ENCODE peak calls at places on chromosomes 2 and 18, in seven cellular contexts. F, V, B, Y, M, L and K are unnamed samples.
A peak's percentile ranks its signal among the peaks of the same experiment; 100 is the strongest.

GRCh38 chr2:54503192-54503591 is 47.1 kb downstream of the SPTBN1 start:
- DNase-seq in F (peak; percentile 60), V (no peak), B (peak; percentile 19), Y (no peak), M (peak; percentile 33), L (no peak), K (peak; percentile 45)

GRCh38 chr2:58054264-58054663 is 7.7 kb downstream of the VRK2 start:
- DNase-seq in F (peak; percentile 68), V (no peak), B (no peak), Y (no peak), M (no peak), L (no peak), K (peak; percentile 26)

GRCh38 chr2:221655279-221655678 is 83.2 kb upstream of the EPHA4 start:
- DNase-seq in F (no peak), V (no peak), B (no peak), Y (no peak), M (no peak), L (no peak), K (no peak)

GRCh38 chr2:26457695-26458364 is 20.1 kb downstream of the OTOF start:
- DNase-seq in F (no peak), V (no peak), B (no peak), Y (no peak), M (no peak), L (no peak), K (no peak)

GRCh38 chr2:23399674-23400261 is 14.8 kb downstream of the KLHL29 start:
- DNase-seq in F (no peak), V (no peak), B (no peak), Y (no peak), M (no peak), L (no peak), K (no peak)

GRCh38 chr2:192159764-192160163 is 35.0 kb downstream of the TMEFF2 start:
- DNase-seq in F (no peak), V (no peak), B (no peak), Y (no peak), M (no peak), L (no peak), K (no peak)

GRCh38 chr18:28177828-28178635 is 1.1 kb upstream of the CDH2 start:
- DNase-seq in F (peak; percentile 51), V (peak; percentile 17), B (peak; percentile 83), Y (peak; percentile 82), M (peak; percentile 76), L (no peak), K (peak; percentile 54)

GRCh38 chr2:200311139-200311538 is 4.6 kb downstream of the SPATS2L start:
- DNase-seq in F (no peak), V (no peak), B (no peak), Y (no peak), M (no peak), L (no peak), K (no peak)

GRCh38 chr2:54955674-54956391 is 94.4 kb downstream of the RTN4 start:
- DNase-seq in F (no peak), V (no peak), B (no peak), Y (no peak), M (no peak), L (no peak), K (no peak)

GRCh38 chr2:72235497-72236413 is 88.1 kb upstream of the CYP26B1 start:
- DNase-seq in F (no peak), V (no peak), B (no peak), Y (no peak), M (no peak), L (no peak), K (no peak)

GRCh38 chr2:230296917-230297316 is 30.1 kb upstream of the SP140L start:
- DNase-seq in F (no peak), V (no peak), B (no peak), Y (no peak), M (no peak), L (no peak), K (no peak)

GRCh38 chr2:99811544-99811943 is 321.7 kb upstream of the REV1 start:
- DNase-seq in F (peak; percentile 25), V (no peak), B (no peak), Y (no peak), M (no peak), L (no peak), K (no peak)

GRCh38 chr2:236338495-236339184 is 74.4 kb upstream of the ASB18 start:
- DNase-seq in F (peak; percentile 33), V (no peak), B (no peak), Y (no peak), M (peak; percentile 54), L (no peak), K (peak; percentile 4)

GRCh38 chr2:43082111-43082877 is 144.1 kb downstream of the ZFP36L2 start:
- DNase-seq in F (peak; percentile 87), V (no peak), B (peak; percentile 33), Y (no peak), M (no peak), L (no peak), K (peak; percentile 98)